ENCODE peak calls at places on chromosomes 11 and 22, in eight cellular contexts. G is stimulated activated CD4-positive, alpha-beta T cell treated with anti-CD3 and anti-CD28 coated beads, Interleukin-4, amount 100 ng/mL, for 48 hours; W is AG04450; Y is NCI-H460; L is hypothalamus; B is SHP77; T is esophagus squamous epithelium; V is GOT3. O is an unnamed sample.

GRCh38 chr22:29609139-29609538 is 5.7 kb downstream of the NF2 start:
- DNase-seq in G (no peak), W (no peak), Y (no peak), L (no peak), B (no peak), T (no peak), V (no peak), O (no peak)

GRCh38 chr11:12248330-12248729 is 129.0 kb upstream of the PARVA start:
- DNase-seq in G (no peak), W (no peak), Y (no peak), L (peak; percentile 70), B (peak; percentile 83), T (no peak), V (no peak), O (peak; percentile 92)

GRCh38 chr11:57674251-57674650 is 6.3 kb downstream of the ZDHHC5 start:
- DNase-seq in G (no peak), W (no peak), Y (no peak), L (no peak), B (no peak), T (no peak), V (no peak), O (no peak)

GRCh38 chr22:46079861-46080821 is 70.2 kb upstream of the PPARA start:
- DNase-seq in G (no peak), W (no peak), Y (peak; percentile 75), L (peak; percentile 92), B (peak; percentile 50), T (no peak), V (peak; percentile 87), O (peak; percentile 80)

GRCh38 chr11:105673089-105673488 is 63.2 kb downstream of the GRIA4 start:
- DNase-seq in G (peak; percentile 4), W (peak; percentile 34), Y (peak; percentile 15), L (no peak), B (no peak), T (no peak), V (no peak), O (peak; percentile 59)

GRCh38 chr11:17313349-17314231 is 37.1 kb downstream of the NUCB2 start:
- DNase-seq in G (no peak), W (no peak), Y (no peak), L (no peak), B (no peak), T (no peak), V (no peak), O (no peak)

GRCh38 chr11:68437927-68438657 is 22.5 kb upstream of the PPP6R3 start:
- DNase-seq in G (no peak), W (no peak), Y (no peak), L (no peak), B (no peak), T (no peak), V (no peak), O (no peak)

GRCh38 chr22:42321908-42322561 is 51.6 kb upstream of the TCF20 start:
- DNase-seq in G (no peak), W (no peak), Y (no peak), L (no peak), B (no peak), T (no peak), V (no peak), O (peak; percentile 5)

GRCh38 chr11:27703453-27703852 is 3.2 kb upstream of the BDNF start:
- DNase-seq in G (no peak), W (no peak), Y (no peak), L (no peak), B (no peak), T (no peak), V (no peak), O (peak; percentile 56)

GRCh38 chr11:108117746-108118371 is 3.5 kb upstream of the ACAT1 start:
- DNase-seq in G (no peak), W (peak; percentile 34), Y (no peak), L (no peak), B (peak; percentile 49), T (no peak), V (no peak), O (peak; percentile 67)

GRCh38 chr11:81869337-81870065 is 864.2 kb downstream of the FAM181B start:
- DNase-seq in G (peak; percentile 57), W (no peak), Y (no peak), L (no peak), B (no peak), T (no peak), V (no peak), O (no peak)

GRCh38 chr11:24932110-24933000 is 435.5 kb downstream of the LUZP2 start:
- DNase-seq in G (no peak), W (no peak), Y (no peak), L (no peak), B (peak; percentile 28), T (no peak), V (no peak), O (no peak)

GRCh38 chr11:11306855-11307254 is 46.2 kb downstream of the CSNK2A3 start:
- DNase-seq in G (no peak), W (no peak), Y (no peak), L (no peak), B (no peak), T (no peak), V (no peak), O (no peak)

GRCh38 chr11:119694334-119694733 is 34.7 kb downstream of the NECTIN1 start:
- DNase-seq in G (no peak), W (no peak), Y (no peak), L (no peak), B (peak; percentile 19), T (no peak), V (no peak), O (no peak)

GRCh38 chr11:120260616-120261015 is 20.7 kb downstream of the POU2F3 start:
- DNase-seq in G (no peak), W (no peak), Y (no peak), L (no peak), B (no peak), T (no peak), V (no peak), O (no peak)

GRCh38 chr11:69054397-69055211 is 5.9 kb downstream of the TPCN2 start:
- DNase-seq in G (no peak), W (no peak), Y (no peak), L (no peak), B (no peak), T (no peak), V (no peak), O (no peak)

GRCh38 chr22:26445577-26446275 is 16.7 kb downstream of the ASPHD2 start:
- DNase-seq in G (no peak), W (no peak), Y (no peak), L (no peak), B (no peak), T (no peak), V (no peak), O (no peak)

GRCh38 chr11:10450451-10451398 is 4.3 kb upstream of the AMPD3 start:
- DNase-seq in G (no peak), W (no peak), Y (no peak), L (peak; percentile 49), B (peak; percentile 33), T (no peak), V (no peak), O (peak; percentile 13)

GRCh38 chr11:126419801-126420729 is 64.6 kb downstream of the ST3GAL4 start:
- DNase-seq in G (no peak), W (no peak), Y (no peak), L (no peak), B (no peak), T (no peak), V (no peak), O (peak; percentile 70)

GRCh38 chr11:8794677-8795103 is 112.1 kb downstream of the RPL27A start:
- DNase-seq in G (no peak), W (no peak), Y (no peak), L (no peak), B (no peak), T (no peak), V (no peak), O (no peak)

GRCh38 chr11:71342116-71342515 is 89.7 kb upstream of the SHANK2 start:
- DNase-seq in G (no peak), W (no peak), Y (no peak), L (no peak), B (no peak), T (no peak), V (no peak), O (peak; percentile 70)

GRCh38 chr22:18057568-18058209 is 20.1 kb upstream of the PEX26 start:
- DNase-seq in G (no peak), W (peak; percentile 95), Y (no peak), L (peak; percentile 7), B (peak; percentile 6), T (peak; percentile 43), V (no peak), O (peak; percentile 96)

GRCh38 chr11:79626135-79626748 is 185.4 kb upstream of the TENM4 start:
- DNase-seq in G (no peak), W (no peak), Y (no peak), L (no peak), B (no peak), T (no peak), V (no peak), O (no peak)

GRCh38 chr11:88555018-88555828 is 217.7 kb upstream of the CTSC start:
- DNase-seq in G (no peak), W (peak; percentile 91), Y (peak; percentile 73), L (no peak), B (no peak), T (no peak), V (no peak), O (peak; percentile 97)

GRCh38 chr11:47924184-47924671 is 56.1 kb upstream of the PTPRJ start:
- DNase-seq in G (no peak), W (no peak), Y (no peak), L (no peak), B (no peak), T (no peak), V (no peak), O (peak; percentile 81)

GRCh38 chr11:109527496-109527895 is 105.5 kb downstream of the C11orf87 start:
- DNase-seq in G (no peak), W (no peak), Y (no peak), L (no peak), B (no peak), T (no peak), V (no peak), O (no peak)

GRCh38 chr11:130340671-130341319 is 26.1 kb upstream of the ZBTB44 start:
- DNase-seq in G (no peak), W (no peak), Y (no peak), L (no peak), B (no peak), T (no peak), V (no peak), O (no peak)

GRCh38 chr11:69825037-69825834 is 6.0 kb upstream of the FGF3 start:
- DNase-seq in G (no peak), W (no peak), Y (no peak), L (no peak), B (no peak), T (no peak), V (no peak), O (no peak)

GRCh38 chr11:117828641-117829368 is 4.3 kb upstream of the FXYD2 start:
- DNase-seq in G (peak; percentile 67), W (peak; percentile 51), Y (no peak), L (no peak), B (no peak), T (no peak), V (no peak), O (peak; percentile 77)